ENCODE peak calls at places on chromosomes 12 and 14, in eight cellular contexts. K is stomach, D is suprapubic skin, L is breast epithelium, U is HCT116, Q is sigmoid colon, O is K562, C is GM23338. B is an unnamed sample.

GRCh38 chr12:117816-118345 is 51.3 kb downstream of the IQSEC3 start:
- DNase-seq in K (no peak), D (no peak), L (no peak), U (no peak), Q (no peak), O (peak; percentile 24), C (no peak), B (no peak)

GRCh38 chr12:2607881-2608607 is 186.7 kb upstream of the FKBP4 start:
- DNase-seq in K (no peak), D (no peak), L (no peak), U (no peak), Q (peak; percentile 34), O (no peak), C (no peak), B (no peak)

GRCh38 chr12:113826805-113827204 is 139.3 kb downstream of the RBM19 start:
- DNase-seq in K (no peak), D (no peak), L (no peak), U (no peak), Q (no peak), O (no peak), C (peak; percentile 41), B (no peak)

GRCh38 chr14:77498984-77499527 is 440 bp upstream of the ISM2 start:
- DNase-seq in K (peak; percentile 22), D (no peak), L (no peak), U (no peak), Q (peak; percentile 35), O (no peak), C (peak; percentile 62), B (no peak)

GRCh38 chr12:106248849-106249371 is 1.1 kb upstream of the CKAP4 start:
- DNase-seq in K (no peak), D (peak; percentile 80), L (no peak), U (no peak), Q (no peak), O (no peak), C (no peak), B (peak; percentile 19)

GRCh38 chr14:100440758-100441203 is 117.6 kb downstream of the SLC25A47 start:
- DNase-seq in K (no peak), D (no peak), L (no peak), U (no peak), Q (no peak), O (peak; percentile 30), C (no peak), B (no peak)

GRCh38 chr14:56300495-56300894 is 182.3 kb downstream of the PELI2 start:
- DNase-seq in K (no peak), D (no peak), L (no peak), U (no peak), Q (no peak), O (no peak), C (no peak), B (no peak)

GRCh38 chr14:101103321-101103901 is 199.9 kb upstream of the RTL1 start:
- DNase-seq in K (peak; percentile 19), D (peak; percentile 62), L (no peak), U (no peak), Q (peak; percentile 40), O (no peak), C (no peak), B (no peak)

GRCh38 chr14:106657460-106657859 is 1131.1 kb downstream of the TMEM121 start:
- DNase-seq in K (no peak), D (no peak), L (no peak), U (no peak), Q (no peak), O (no peak), C (no peak), B (peak; percentile 46)

GRCh38 chr12:132365226-132365625 is 35.8 kb upstream of the GALNT9 start:
- DNase-seq in K (no peak), D (no peak), L (no peak), U (no peak), Q (no peak), O (no peak), C (no peak), B (no peak)

GRCh38 chr14:56874375-56874774 is 64.1 kb upstream of the OTX2 start:
- DNase-seq in K (peak; percentile 66), D (no peak), L (no peak), U (peak; percentile 26), Q (no peak), O (peak; percentile 5), C (peak; percentile 88), B (peak; percentile 60)

GRCh38 chr14:94601961-94602391 is 10.2 kb upstream of the SERPINA3 start:
- DNase-seq in K (peak; percentile 60), D (peak; percentile 88), L (no peak), U (peak; percentile 27), Q (peak; percentile 94), O (peak; percentile 7), C (no peak), B (peak; percentile 51)

GRCh38 chr12:77299910-77300772 is 234.8 kb upstream of the E2F7 start:
- DNase-seq in K (no peak), D (no peak), L (no peak), U (no peak), Q (no peak), O (no peak), C (no peak), B (no peak)

GRCh38 chr14:95526483-95527391 is 8.1 kb upstream of the GLRX5 start:
- DNase-seq in K (no peak), D (no peak), L (no peak), U (no peak), Q (no peak), O (no peak), C (no peak), B (no peak)

GRCh38 chr12:24838531-24838950 is 110.4 kb downstream of the BCAT1 start:
- DNase-seq in K (no peak), D (no peak), L (no peak), U (no peak), Q (peak; percentile 76), O (no peak), C (no peak), B (peak; percentile 37)

GRCh38 chr14:31059152-31059924 is 33.2 kb upstream of the STRN3 start:
- DNase-seq in K (peak; percentile 31), D (no peak), L (no peak), U (no peak), Q (no peak), O (peak; percentile 80), C (peak; percentile 34), B (peak; percentile 21)

GRCh38 chr12:5442251-5443006 is 10.5 kb downstream of the NTF3 start:
- DNase-seq in K (no peak), D (no peak), L (no peak), U (peak; percentile 39), Q (no peak), O (peak; percentile 19), C (peak; percentile 64), B (no peak)

GRCh38 chr12:98439471-98440164 is 75.8 kb upstream of the TMPO start:
- DNase-seq in K (no peak), D (no peak), L (no peak), U (no peak), Q (no peak), O (no peak), C (no peak), B (no peak)

GRCh38 chr12:11782914-11783420 is 133.5 kb downstream of the ETV6 start:
- DNase-seq in K (no peak), D (no peak), L (no peak), U (no peak), Q (no peak), O (no peak), C (no peak), B (no peak)

GRCh38 chr12:127548123-127548553 is 718.8 kb upstream of the TMEM132C start:
- DNase-seq in K (no peak), D (no peak), L (no peak), U (no peak), Q (no peak), O (no peak), C (peak; percentile 5), B (no peak)

GRCh38 chr14:32941668-32942065 is 3.0 kb downstream of the NPAS3 start:
- DNase-seq in K (no peak), D (no peak), L (no peak), U (no peak), Q (no peak), O (no peak), C (no peak), B (no peak)

GRCh38 chr12:3458041-3458440 is 33.0 kb upstream of the PRMT8 start:
- DNase-seq in K (no peak), D (no peak), L (no peak), U (peak; percentile 50), Q (no peak), O (no peak), C (no peak), B (no peak)

GRCh38 chr14:34211732-34212131 is 250.3 kb downstream of the SPTSSA start:
- DNase-seq in K (no peak), D (no peak), L (no peak), U (no peak), Q (no peak), O (no peak), C (no peak), B (no peak)

GRCh38 chr12:12528361-12529092 is 34.1 kb downstream of the DUSP16 start:
- DNase-seq in K (no peak), D (no peak), L (no peak), U (no peak), Q (no peak), O (no peak), C (no peak), B (no peak)

GRCh38 chr14:98198385-98198784 is 1073.6 kb downstream of the BCL11B start:
- DNase-seq in K (no peak), D (no peak), L (no peak), U (no peak), Q (no peak), O (no peak), C (no peak), B (peak; percentile 19)

GRCh38 chr14:70254476-70254961 is 65.8 kb upstream of the SLC8A3 start:
- DNase-seq in K (peak; percentile 86), D (no peak), L (peak; percentile 62), U (no peak), Q (no peak), O (peak; percentile 8), C (peak; percentile 59), B (peak; percentile 80)
- TF ChIP-seq POLR2AphosphoS5 in K (peak; percentile 43), D (no peak), L (no peak), U (no peak), Q (no peak), O (no peak), C (peak; percentile 9), B (no peak)

DNA sequence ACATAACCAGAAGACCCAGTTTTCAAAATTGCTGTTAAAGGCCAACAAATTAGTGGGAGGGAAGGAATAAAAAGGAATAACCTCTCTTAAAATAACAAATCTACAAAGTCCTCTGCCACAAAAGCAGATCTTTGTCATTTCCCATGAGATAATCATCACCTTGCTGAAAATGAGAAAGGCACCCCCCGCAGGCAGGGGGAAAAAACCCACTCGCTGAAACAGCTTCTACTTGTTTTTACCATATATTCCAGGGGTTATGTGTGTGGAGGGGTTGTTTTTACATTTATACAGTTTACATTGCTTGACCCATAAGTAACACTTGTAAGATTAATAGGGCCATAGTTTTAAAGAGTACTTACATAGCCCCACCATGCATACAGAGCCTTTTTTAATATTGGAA is 131.0 kb downstream of the PRICKLE1 start:
- DNase-seq in K (no peak), D (no peak), L (no peak), U (no peak), Q (no peak), O (no peak), C (no peak), B (no peak)
- H3K27ac ChIP-seq in K (no peak overlapping the region), D (no peak overlapping the region), L (no peak overlapping the region), U (no peak overlapping the region), Q (no peak overlapping the region), O (no peak overlapping the region), C (no peak overlapping the region), B (no peak overlapping the region)

GRCh38 chr14:68947802-68948201 is 31.3 kb downstream of the ACTN1 start:
- DNase-seq in K (peak; percentile 72), D (no peak), L (no peak), U (no peak), Q (peak; percentile 93), O (no peak), C (no peak), B (peak; percentile 87)
- TF ChIP-seq POLR2AphosphoS5 in K (peak; percentile 83), D (no peak), L (peak; percentile 53), U (no peak), Q (peak; percentile 86), O (no peak), C (no peak), B (peak; percentile 65)

GRCh38 chr12:65984227-65984479 is 146.4 kb downstream of the LLPH start:
- DNase-seq in K (no peak), D (no peak), L (no peak), U (no peak), Q (no peak), O (no peak), C (no peak), B (no peak)
- H3K27ac ChIP-seq in K (no peak overlapping the region), D (no peak overlapping the region), L (no peak overlapping the region), U (no peak overlapping the region), Q (no peak overlapping the region), O (no peak overlapping the region), C (no peak overlapping the region), B (no peak overlapping the region)

B was measured in transverse colon.